ENCODE peak calls at places on chromosomes 1 and 21, in seven cellular contexts. One of them, this sample, is unnamed.

GRCh38 chr1:9990944-9991343 is 6.1 kb upstream of the RBP7 start:
- DNase-seq in neural progenitor cell: no peak
- DNase-seq in Peyer's patch: no peak
- DNase-seq in epithelial cell of esophagus: no peak
- DNase-seq in AG09309: no peak
- DNase-seq in lower lobe of right lung: peak
- DNase-seq in neural crest cell: no peak
- DNase-seq in this sample: no peak

GRCh38 chr1:42953182-42954180 is 5.2 kb downstream of the SLC2A1 start:
- DNase-seq in neural progenitor cell: no peak
- DNase-seq in Peyer's patch: no peak
- DNase-seq in epithelial cell of esophagus: peak
- DNase-seq in AG09309: no peak
- DNase-seq in lower lobe of right lung: no peak
- DNase-seq in neural crest cell: no peak
- DNase-seq in this sample: no peak

GRCh38 chr21:31845151-31845550 is 27.7 kb upstream of the HUNK start:
- DNase-seq in neural progenitor cell: no peak
- DNase-seq in Peyer's patch: no peak
- DNase-seq in epithelial cell of esophagus: no peak
- DNase-seq in AG09309: no peak
- DNase-seq in lower lobe of right lung: no peak
- DNase-seq in neural crest cell: no peak
- DNase-seq in this sample: no peak

GRCh38 chr1:211257831-211258225 is 1.3 kb upstream of the RCOR3 start:
- DNase-seq in neural progenitor cell: no peak
- DNase-seq in Peyer's patch: no peak
- DNase-seq in epithelial cell of esophagus: no peak
- DNase-seq in AG09309: no peak
- DNase-seq in lower lobe of right lung: no peak
- DNase-seq in neural crest cell: no peak
- DNase-seq in this sample: no peak

GRCh38 chr1:236425031-236425663 is 31.1 kb downstream of the EDARADD start:
- DNase-seq in neural progenitor cell: no peak
- DNase-seq in Peyer's patch: no peak
- DNase-seq in epithelial cell of esophagus: no peak
- DNase-seq in AG09309: no peak
- DNase-seq in lower lobe of right lung: no peak
- DNase-seq in neural crest cell: no peak
- DNase-seq in this sample: peak

GRCh38 chr1:244163861-244164562 is 112.9 kb downstream of the ZBTB18 start:
- DNase-seq in neural progenitor cell: no peak
- DNase-seq in Peyer's patch: no peak
- DNase-seq in epithelial cell of esophagus: peak
- DNase-seq in AG09309: peak
- DNase-seq in lower lobe of right lung: no peak
- DNase-seq in neural crest cell: no peak
- DNase-seq in this sample: no peak

GRCh38 chr1:36910886-36911540 is 123.3 kb downstream of the GRIK3 start:
- DNase-seq in neural progenitor cell: no peak
- DNase-seq in Peyer's patch: no peak
- DNase-seq in epithelial cell of esophagus: no peak
- DNase-seq in AG09309: no peak
- DNase-seq in lower lobe of right lung: no peak
- DNase-seq in neural crest cell: no peak
- DNase-seq in this sample: no peak

GRCh38 chr1:90144820-90145219 is 149.9 kb downstream of the ZNF326 start:
- DNase-seq in neural progenitor cell: no peak
- DNase-seq in Peyer's patch: no peak
- DNase-seq in epithelial cell of esophagus: no peak
- DNase-seq in AG09309: no peak
- DNase-seq in lower lobe of right lung: no peak
- DNase-seq in neural crest cell: no peak
- DNase-seq in this sample: no peak

GRCh38 chr1:212205006-212205405 is 80.2 kb upstream of the PPP2R5A start:
- DNase-seq in neural progenitor cell: peak
- DNase-seq in Peyer's patch: no peak
- DNase-seq in epithelial cell of esophagus: no peak
- DNase-seq in AG09309: no peak
- DNase-seq in lower lobe of right lung: no peak
- DNase-seq in neural crest cell: no peak
- DNase-seq in this sample: no peak

DNA sequence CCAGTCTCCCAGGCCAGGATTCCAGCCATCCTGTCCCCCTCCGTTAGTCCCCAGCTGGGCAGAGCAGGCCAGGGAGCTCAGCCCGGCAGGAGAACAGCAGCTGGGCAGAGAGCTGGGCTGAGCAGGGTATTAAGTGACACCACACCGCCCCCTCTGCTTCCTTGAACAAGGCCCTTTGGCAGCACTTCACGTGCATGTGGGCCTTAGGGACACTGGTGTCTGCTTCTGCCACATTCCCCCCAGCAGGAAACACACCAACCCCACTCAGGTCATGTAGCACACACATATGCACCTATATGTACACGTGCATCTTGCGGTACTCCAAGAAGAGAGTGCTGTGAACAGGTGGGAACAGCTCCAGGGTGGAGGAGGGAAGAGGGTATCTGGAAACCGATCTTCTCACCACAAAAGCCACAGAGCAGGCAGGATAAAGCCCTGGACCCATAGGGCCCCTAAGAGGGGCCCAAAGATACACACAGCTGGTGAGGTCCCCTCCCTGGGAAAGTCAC is 4.6 kb downstream of the EPHA2 start:
- DNase-seq in neural progenitor cell: peak
- DNase-seq in Peyer's patch: no peak
- DNase-seq in epithelial cell of esophagus: no peak
- DNase-seq in AG09309: no peak
- DNase-seq in lower lobe of right lung: no peak
- DNase-seq in neural crest cell: no peak
- DNase-seq in this sample: no peak
- TF ChIP-seq CTCF in neural progenitor cell: no peak
- TF ChIP-seq CTCF in Peyer's patch: no peak
- TF ChIP-seq CTCF in epithelial cell of esophagus: no peak
- TF ChIP-seq CTCF in AG09309: no peak
- TF ChIP-seq CTCF in lower lobe of right lung: no peak
- TF ChIP-seq CTCF in neural crest cell: no peak
- TF ChIP-seq CTCF in this sample: no peak

GRCh38 chr1:55611123-55611522 is 396.0 kb upstream of the USP24 start:
- DNase-seq in neural progenitor cell: no peak
- DNase-seq in Peyer's patch: no peak
- DNase-seq in epithelial cell of esophagus: no peak
- DNase-seq in AG09309: no peak
- DNase-seq in lower lobe of right lung: no peak
- DNase-seq in neural crest cell: no peak
- DNase-seq in this sample: no peak
- TF ChIP-seq CTCF in neural progenitor cell: no peak
- TF ChIP-seq CTCF in Peyer's patch: no peak
- TF ChIP-seq CTCF in epithelial cell of esophagus: no peak
- TF ChIP-seq CTCF in AG09309: no peak
- TF ChIP-seq CTCF in lower lobe of right lung: no peak
- TF ChIP-seq CTCF in neural crest cell: no peak
- TF ChIP-seq CTCF in this sample: no peak

GRCh38 chr21:44623575-44623974 is 3.3 kb upstream of the KRTAP10-9 start:
- DNase-seq in neural progenitor cell: no peak
- DNase-seq in Peyer's patch: no peak
- DNase-seq in epithelial cell of esophagus: no peak
- DNase-seq in AG09309: no peak
- DNase-seq in lower lobe of right lung: no peak
- DNase-seq in neural crest cell: no peak
- DNase-seq in this sample: no peak

GRCh38 chr21:44628707-44629391 is 2.0 kb downstream of the KRTAP10-9 start:
- DNase-seq in neural progenitor cell: no peak
- DNase-seq in Peyer's patch: no peak
- DNase-seq in epithelial cell of esophagus: no peak
- DNase-seq in AG09309: no peak
- DNase-seq in lower lobe of right lung: no peak
- DNase-seq in neural crest cell: no peak
- DNase-seq in this sample: no peak

GRCh38 chr21:44626673-44627143 is at the start of gene KRTAP10-9:
- DNase-seq in neural progenitor cell: no peak
- DNase-seq in Peyer's patch: no peak
- DNase-seq in epithelial cell of esophagus: no peak
- DNase-seq in AG09309: no peak
- DNase-seq in lower lobe of right lung: no peak
- DNase-seq in neural crest cell: no peak
- DNase-seq in this sample: no peak

GRCh38 chr21:44626262-44626661 is 631 bp upstream of the KRTAP10-9 start:
- DNase-seq in neural progenitor cell: no peak
- DNase-seq in Peyer's patch: no peak
- DNase-seq in epithelial cell of esophagus: no peak
- DNase-seq in AG09309: no peak
- DNase-seq in lower lobe of right lung: no peak
- DNase-seq in neural crest cell: no peak
- DNase-seq in this sample: peak

GRCh38 chr21:44625756-44626155 is 1.1 kb upstream of the KRTAP10-9 start:
- DNase-seq in neural progenitor cell: no peak
- DNase-seq in Peyer's patch: no peak
- DNase-seq in epithelial cell of esophagus: no peak
- DNase-seq in AG09309: no peak
- DNase-seq in lower lobe of right lung: no peak
- DNase-seq in neural crest cell: no peak
- DNase-seq in this sample: no peak
- TF ChIP-seq CTCF in neural progenitor cell: no peak
- TF ChIP-seq CTCF in Peyer's patch: no peak
- TF ChIP-seq CTCF in epithelial cell of esophagus: no peak
- TF ChIP-seq CTCF in AG09309: no peak
- TF ChIP-seq CTCF in lower lobe of right lung: no peak
- TF ChIP-seq CTCF in neural crest cell: no peak
- TF ChIP-seq CTCF in this sample: no peak

GRCh38 chr1:77680173-77680572 is 2.3 kb downstream of the ZZZ3 start:
- DNase-seq in neural progenitor cell: no peak
- DNase-seq in Peyer's patch: no peak
- DNase-seq in epithelial cell of esophagus: no peak
- DNase-seq in AG09309: peak
- DNase-seq in lower lobe of right lung: no peak
- DNase-seq in neural crest cell: no peak
- DNase-seq in this sample: no peak

GRCh38 chr1:77683142-77683835 is 831 bp upstream of the ZZZ3 start:
- DNase-seq in neural progenitor cell: peak
- DNase-seq in Peyer's patch: peak
- DNase-seq in epithelial cell of esophagus: peak
- DNase-seq in AG09309: peak
- DNase-seq in lower lobe of right lung: peak
- DNase-seq in neural crest cell: peak
- DNase-seq in this sample: peak

GRCh38 chr1:77683836-77684148 is 1.3 kb upstream of the ZZZ3 start:
- DNase-seq in neural progenitor cell: no peak
- DNase-seq in Peyer's patch: no peak
- DNase-seq in epithelial cell of esophagus: no peak
- DNase-seq in AG09309: no peak
- DNase-seq in lower lobe of right lung: no peak
- DNase-seq in neural crest cell: no peak
- DNase-seq in this sample: no peak

GRCh38 chr1:77678628-77679610 is 3.5 kb downstream of the ZZZ3 start:
- DNase-seq in neural progenitor cell: no peak
- DNase-seq in Peyer's patch: no peak
- DNase-seq in epithelial cell of esophagus: no peak
- DNase-seq in AG09309: no peak
- DNase-seq in lower lobe of right lung: no peak
- DNase-seq in neural crest cell: no peak
- DNase-seq in this sample: no peak

DNA sequence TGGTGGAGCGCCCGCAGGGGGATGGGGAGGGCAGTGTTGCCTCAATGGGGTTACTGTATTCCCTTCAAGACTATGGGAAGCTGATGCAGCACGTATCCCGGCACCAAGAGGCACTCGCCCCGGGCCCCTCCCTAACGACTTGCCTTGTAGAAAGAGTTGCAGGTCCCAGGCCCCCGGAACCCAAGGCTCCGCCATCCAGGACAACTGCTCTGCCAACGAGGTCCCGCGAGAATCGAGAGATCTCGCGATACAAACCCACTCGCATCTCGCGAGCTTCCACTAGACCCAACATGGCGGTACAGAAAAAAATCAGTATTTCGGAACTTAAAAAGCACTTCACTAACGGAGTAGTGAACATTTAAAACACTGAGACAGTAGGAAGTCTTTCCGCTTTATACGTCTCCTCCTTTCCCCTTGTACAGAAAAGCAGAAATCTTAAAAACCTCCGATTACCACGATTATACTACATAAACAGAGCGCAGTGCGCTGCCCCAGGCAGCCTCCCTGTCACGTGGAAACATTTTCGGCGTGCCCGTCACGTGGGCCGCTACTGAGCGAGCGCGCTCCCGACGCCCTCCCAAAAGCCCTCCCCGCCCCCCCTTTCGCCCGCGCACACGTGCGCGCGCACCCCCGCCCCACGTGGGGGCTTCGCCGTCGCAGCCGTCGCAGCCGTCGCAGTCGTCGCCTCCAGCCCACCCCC is at the start of gene ZZZ3:
- DNase-seq in neural progenitor cell: peak
- DNase-seq in Peyer's patch: peak
- DNase-seq in epithelial cell of esophagus: peak
- DNase-seq in AG09309: peak
- DNase-seq in lower lobe of right lung: peak
- DNase-seq in neural crest cell: peak
- DNase-seq in this sample: peak
- TF ChIP-seq CTCF in neural progenitor cell: no peak
- TF ChIP-seq CTCF in Peyer's patch: no peak
- TF ChIP-seq CTCF in epithelial cell of esophagus: no peak
- TF ChIP-seq CTCF in AG09309: no peak
- TF ChIP-seq CTCF in lower lobe of right lung: no peak
- TF ChIP-seq CTCF in neural crest cell: no peak
- TF ChIP-seq CTCF in this sample: no peak

GRCh38 chr1:203673550-203674411 is 47.1 kb downstream of the ATP2B4 start:
- DNase-seq in neural progenitor cell: no peak
- DNase-seq in Peyer's patch: no peak
- DNase-seq in epithelial cell of esophagus: peak
- DNase-seq in AG09309: peak
- DNase-seq in lower lobe of right lung: no peak
- DNase-seq in neural crest cell: peak
- DNase-seq in this sample: peak
- TF ChIP-seq CTCF in neural progenitor cell: no peak
- TF ChIP-seq CTCF in Peyer's patch: peak
- TF ChIP-seq CTCF in epithelial cell of esophagus: peak
- TF ChIP-seq CTCF in AG09309: peak
- TF ChIP-seq CTCF in lower lobe of right lung: peak
- TF ChIP-seq CTCF in neural crest cell: peak
- TF ChIP-seq CTCF in this sample: peak

DNA sequence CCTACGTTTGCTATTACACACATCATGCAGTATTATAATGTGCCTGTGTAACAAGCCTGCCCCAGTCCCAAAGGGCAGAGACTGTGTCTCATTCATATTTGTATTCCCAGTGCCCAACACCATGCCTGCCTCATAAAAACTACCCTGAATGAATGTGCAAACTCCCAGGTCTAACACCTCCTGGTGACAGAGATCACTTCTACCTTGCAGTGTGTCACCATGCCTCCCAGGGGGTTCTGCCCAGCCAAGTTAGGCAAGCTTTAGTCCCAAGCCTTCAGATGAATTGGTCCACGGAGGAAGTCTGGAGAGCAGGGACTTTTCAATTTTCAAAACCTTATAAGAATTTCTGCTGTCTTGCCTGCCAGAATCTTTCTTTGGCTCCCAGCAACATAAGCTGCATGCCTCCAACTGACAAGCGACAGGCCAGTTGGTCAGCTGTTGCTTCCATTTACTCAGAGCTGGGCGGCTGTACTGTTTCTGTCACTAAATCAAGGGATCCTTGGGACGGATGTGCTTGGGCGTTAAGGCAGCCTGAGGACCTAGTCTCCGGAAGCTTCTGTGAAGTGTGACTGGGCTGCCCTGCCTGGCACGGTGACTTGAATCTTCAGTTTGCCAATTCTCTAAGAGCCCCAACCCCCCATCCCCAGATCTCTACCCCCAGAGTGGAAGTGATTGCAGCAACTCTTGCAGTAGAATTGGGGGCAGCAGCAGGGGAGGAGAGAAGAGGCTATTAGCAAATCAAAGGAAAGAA is 1.2 kb downstream of the RXRG start:
- DNase-seq in neural progenitor cell: peak
- DNase-seq in Peyer's patch: no peak
- DNase-seq in epithelial cell of esophagus: no peak
- DNase-seq in AG09309: no peak
- DNase-seq in lower lobe of right lung: peak
- DNase-seq in neural crest cell: no peak
- DNase-seq in this sample: no peak
- TF ChIP-seq CTCF in neural progenitor cell: no peak
- TF ChIP-seq CTCF in Peyer's patch: no peak
- TF ChIP-seq CTCF in epithelial cell of esophagus: no peak
- TF ChIP-seq CTCF in AG09309: no peak
- TF ChIP-seq CTCF in lower lobe of right lung: no peak
- TF ChIP-seq CTCF in neural crest cell: no peak
- TF ChIP-seq CTCF in this sample: no peak